ENCODE peak calls at places on chromosome 21, in nine cellular contexts. M is heart right ventricle, W is A549, I is mammary epithelial cell, V is fibroblast of villous mesenchyme, A is hepatocyte, X is GM06990, B is stomach, E is bronchial epithelial cell. H is an unnamed sample.

GRCh38 chr21:46098303-46099141 is 610 bp downstream of the COL6A2 start:
- DNase-seq in M (peak), E (no peak), W (no peak), X (no peak), V (peak), I (no peak), B (peak), A (peak), H (no peak)

GRCh38 chr21:39502631-39503030 is 50.9 kb downstream of the SH3BGR start:
- DNase-seq in I (no peak), W (no peak), B (no peak), V (no peak), X (no peak), M (no peak), E (no peak), A (no peak), H (no peak)

GRCh38 chr21:37153935-37154350 is 80.9 kb downstream of the TTC3 start:
- DNase-seq in B (peak), E (no peak), A (peak), W (no peak), V (peak), I (no peak), X (no peak), M (peak), H (no peak)

GRCh38 chr21:15483138-15483780 is 246.5 kb upstream of the USP25 start:
- DNase-seq in V (peak), W (peak), M (peak), B (peak), I (peak), E (peak), X (peak), A (peak), H (peak)

GRCh38 chr21:33267250-33267649 is 1.1 kb downstream of the IL10RB start:
- DNase-seq in V (no peak), I (no peak), M (no peak), X (no peak), A (no peak), E (no peak), B (no peak), W (no peak), H (no peak)

GRCh38 chr21:38756746-38757145 is 49.0 kb upstream of the ETS2 start:
- DNase-seq in X (no peak), I (peak), E (no peak), M (no peak), W (peak), V (peak), B (no peak), A (peak), H (peak)

GRCh38 chr21:45869121-45870007 is 112.2 kb upstream of the COL6A1 start:
- DNase-seq in M (no peak), V (peak), B (peak), E (no peak), W (no peak), A (no peak), I (no peak), X (no peak), H (no peak)

GRCh38 chr21:38912355-38912619 is 106.6 kb downstream of the ETS2 start:
- DNase-seq in A (no peak), E (no peak), I (no peak), M (no peak), X (no peak), W (no peak), B (no peak), V (no peak), H (no peak)

GRCh38 chr21:38361324-38361723 is 104.5 kb downstream of the KCNJ15 start:
- DNase-seq in I (no peak), B (no peak), M (no peak), E (no peak), W (no peak), V (no peak), A (no peak), X (no peak), H (no peak)

GRCh38 chr21:21559285-21560045 is 561.3 kb downstream of the NCAM2 start:
- DNase-seq in V (no peak), X (no peak), I (no peak), W (no peak), M (no peak), E (no peak), B (no peak), A (no peak), H (no peak)

GRCh38 chr21:33403128-33403785 is at the start of gene IFNGR2:
- DNase-seq in E (no peak), A (peak), W (no peak), X (peak), I (peak), V (no peak), M (peak), B (peak), H (no peak)

GRCh38 chr21:43778469-43779335 is 2.6 kb upstream of the CSTB start:
- DNase-seq in A (no peak), B (no peak), E (peak), X (no peak), V (peak), I (peak), M (no peak), W (no peak), H (no peak)

GRCh38 chr21:39441502-39442475 is 3.8 kb downstream of the LCA5L start:
- DNase-seq in I (peak), E (peak), W (peak), V (peak), M (no peak), X (no peak), A (peak), B (no peak), H (peak)

GRCh38 chr21:14480601-14481000 is 65.5 kb downstream of the SAMSN1 start:
- DNase-seq in B (no peak), I (peak), V (no peak), M (no peak), E (peak), W (no peak), A (no peak), X (peak), H (no peak)

GRCh38 chr21:15276243-15276642 is 211.4 kb upstream of the NRIP1 start:
- DNase-seq in M (no peak), V (no peak), X (no peak), W (no peak), A (no peak), I (no peak), E (no peak), B (no peak), H (no peak)

GRCh38 chr21:45932922-45933502 is 48.6 kb upstream of the COL6A1 start:
- DNase-seq in V (no peak), B (no peak), X (no peak), E (no peak), A (no peak), I (no peak), M (no peak), W (no peak), H (no peak)

GRCh38 chr21:46189213-46189958 is 5.1 kb upstream of the SPATC1L start:
- DNase-seq in E (peak), M (no peak), X (no peak), I (peak), B (no peak), A (peak), V (peak), W (no peak), H (no peak)

GRCh38 chr21:37425684-37426083 is 59.1 kb downstream of the DYRK1A start:
- DNase-seq in A (no peak), I (no peak), X (no peak), E (no peak), B (no peak), W (no peak), V (no peak), M (no peak), H (no peak)

GRCh38 chr21:16082038-16082816 is 352.4 kb downstream of the USP25 start:
- DNase-seq in E (peak), M (no peak), B (no peak), W (peak), A (peak), I (no peak), V (peak), X (no peak), H (no peak)

GRCh38 chr21:14989359-14989758 is 75.4 kb downstream of the NRIP1 start:
- DNase-seq in A (no peak), B (no peak), I (no peak), M (peak), X (no peak), W (no peak), V (peak), E (no peak), H (no peak)

GRCh38 chr21:39763282-39763970 is 18.4 kb downstream of the IGSF5 start:
- DNase-seq in X (no peak), B (no peak), V (no peak), I (no peak), W (no peak), E (no peak), M (no peak), A (no peak), H (no peak)

GRCh38 chr21:14086553-14086952 is 124.2 kb downstream of the LIPI start:
- DNase-seq in X (no peak), B (no peak), I (peak), E (no peak), W (no peak), A (no peak), V (no peak), M (no peak), H (no peak)

GRCh38 chr21:36127977-36128376 is 6.9 kb upstream of the CBR3 start:
- DNase-seq in E (no peak), A (no peak), X (no peak), V (no peak), M (no peak), W (no peak), B (no peak), I (no peak), H (no peak)

GRCh38 chr21:36754241-36754881 is 55.4 kb downstream of the SIM2 start:
- DNase-seq in B (no peak), W (no peak), I (no peak), E (no peak), M (no peak), X (no peak), A (no peak), V (no peak), H (no peak)

DNA sequence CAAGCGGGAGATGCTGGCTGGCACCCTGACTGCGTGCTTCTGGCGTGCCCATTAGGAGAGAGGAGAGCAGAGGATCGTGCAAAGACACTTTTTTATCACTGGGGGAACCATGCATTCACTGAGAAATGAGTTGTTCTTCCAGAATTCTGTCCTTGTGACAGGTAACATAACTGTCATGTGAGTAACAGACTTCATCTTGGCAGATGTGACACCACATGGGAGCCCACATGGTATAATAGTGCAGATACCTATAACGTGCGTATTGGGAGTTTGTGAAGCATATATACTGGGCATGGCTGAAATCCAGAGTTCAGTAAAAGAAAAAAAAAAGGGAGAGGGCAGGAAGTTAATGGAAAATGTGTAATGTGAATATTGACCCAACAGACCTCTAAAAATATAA is 159.6 kb upstream of the BACE2 start:
- DNase-seq in E (no peak), B (no peak), A (no peak), X (no peak), V (no peak), W (no peak), M (no peak), I (no peak), H (no peak)
- H3K4me3 ChIP-seq in E (no peak), B (no peak), A (no peak), X (no peak), V (no peak), W (no peak), M (no peak), I (no peak), H (no peak)

GRCh38 chr21:42734323-42734971 is 81.0 kb downstream of the PDE9A start:
- DNase-seq in M (no peak), X (no peak), V (no peak), I (no peak), W (peak), E (no peak), A (peak), B (no peak), H (no peak)

GRCh38 chr21:42736646-42737350 is 83.4 kb downstream of the PDE9A start:
- DNase-seq in V (no peak), A (no peak), M (no peak), B (no peak), E (no peak), X (no peak), I (no peak), W (no peak), H (no peak)

GRCh38 chr21:42733874-42734273 is 80.5 kb downstream of the PDE9A start:
- DNase-seq in I (no peak), X (no peak), V (no peak), W (no peak), M (no peak), E (no peak), B (no peak), A (no peak), H (no peak)

GRCh38 chr21:42735061-42735460 is 81.6 kb downstream of the PDE9A start:
- DNase-seq in A (no peak), W (no peak), M (no peak), X (no peak), I (no peak), B (no peak), V (no peak), E (no peak), H (no peak)

GRCh38 chr21:42735944-42736343 is 82.5 kb downstream of the PDE9A start:
- DNase-seq in X (no peak), W (no peak), B (no peak), I (no peak), M (no peak), E (no peak), V (no peak), A (no peak), H (no peak)
- TF ChIP-seq CTCF in X (no peak), W (no peak), B (no peak), I (no peak), M (no peak), E (no peak), V (no peak), A (no peak), H (no peak)

DNA sequence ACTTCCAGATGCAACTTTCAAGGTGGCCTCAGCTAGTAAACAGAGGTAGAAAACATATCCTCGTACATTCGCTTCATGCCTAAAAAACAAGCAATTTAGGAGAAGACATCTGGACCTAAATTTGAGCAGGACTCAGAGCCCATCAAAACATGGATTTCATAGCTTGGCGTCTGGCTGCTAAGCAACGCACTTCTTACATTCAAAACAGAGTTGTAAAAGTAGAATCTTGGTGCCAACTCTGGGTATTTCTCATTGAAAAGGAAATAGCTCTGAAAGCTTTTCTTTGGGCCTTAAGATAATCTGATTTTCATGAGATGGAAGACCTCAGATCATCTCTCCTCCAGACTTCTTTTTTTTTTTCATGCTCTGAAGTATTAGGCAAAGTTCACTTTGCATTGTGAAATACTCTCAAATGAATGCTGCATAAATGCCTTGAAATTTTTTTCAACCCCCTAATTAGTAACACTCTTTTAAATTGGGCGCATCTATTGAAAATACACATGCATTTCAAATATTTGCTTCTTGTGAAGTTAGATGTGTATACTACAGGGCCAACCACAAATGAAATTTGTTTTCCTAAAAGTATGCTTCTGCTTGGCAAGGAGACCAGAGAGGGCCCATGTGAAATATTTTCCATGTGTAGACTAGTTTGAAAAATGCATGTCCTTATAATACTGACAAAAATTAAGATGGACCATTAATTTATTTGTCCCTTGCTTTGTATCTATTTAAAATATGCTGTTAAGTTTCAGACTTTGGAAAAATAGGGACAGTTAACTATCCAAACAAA is 4.2 kb downstream of the ADAMTS5 start:
- DNase-seq in W (no peak), V (peak), A (no peak), E (no peak), M (no peak), B (no peak), X (no peak), I (no peak), H (no peak)
- H3K4me3 ChIP-seq in W (no peak), V (peak), A (no peak), E (no peak), M (peak), B (no peak), X (no peak), I (no peak), H (no peak)

GRCh38 chr21:44818636-44819011 is 762 bp upstream of the SUMO3 start:
- DNase-seq in E (no peak), X (no peak), I (no peak), V (no peak), B (no peak), A (no peak), W (no peak), M (no peak), H (no peak)
- TF ChIP-seq CTCF in E (no peak), X (no peak), I (no peak), V (no peak), B (no peak), A (no peak), W (no peak), M (no peak), H (no peak)

DNA sequence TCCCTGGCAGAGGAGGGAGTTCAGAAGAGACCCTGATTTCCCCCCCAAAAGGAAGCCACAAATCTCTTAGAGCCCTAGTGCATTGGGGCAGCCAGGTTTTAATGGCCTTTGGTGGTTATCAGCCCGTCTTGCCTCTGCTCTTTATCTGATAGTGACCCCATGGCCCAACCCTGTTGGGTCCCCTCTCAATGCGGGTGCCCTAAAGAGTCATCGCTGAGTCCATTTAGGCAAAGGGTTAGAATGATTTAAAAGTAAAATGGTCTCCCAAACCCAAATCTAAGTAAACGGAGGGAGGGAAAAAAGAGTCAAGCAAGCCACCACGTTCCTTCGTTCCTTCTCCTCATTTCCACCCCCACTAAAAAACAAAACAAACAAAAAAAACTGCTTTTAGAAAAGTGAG is 164.0 kb downstream of the RUNX1 start:
- DNase-seq in V (peak), A (no peak), E (no peak), M (no peak), W (no peak), I (no peak), X (no peak), B (no peak), H (no peak)
- H3K4me3 ChIP-seq in V (peak), A (peak), E (peak), M (peak), W (peak), I (peak), X (no peak), B (peak), H (peak)

GRCh38 chr21:42412636-42412933 is 8.9 kb downstream of the UBASH3A start:
- DNase-seq in W (no peak), B (no peak), A (no peak), X (no peak), I (no peak), M (no peak), E (no peak), V (no peak), H (no peak)

GRCh38 chr21:42411891-42412635 is 8.4 kb downstream of the UBASH3A start:
- DNase-seq in B (no peak), E (peak), I (peak), X (no peak), M (no peak), A (no peak), W (peak), V (no peak), H (no peak)

GRCh38 chr21:42413093-42413492 is 9.4 kb downstream of the UBASH3A start:
- DNase-seq in E (no peak), B (no peak), M (no peak), W (no peak), A (no peak), I (no peak), V (no peak), X (no peak), H (no peak)

GRCh38 chr21:42409366-42409765 is 5.7 kb downstream of the UBASH3A start:
- DNase-seq in M (no peak), B (no peak), W (no peak), E (no peak), I (no peak), A (no peak), V (no peak), X (no peak), H (no peak)

DNA sequence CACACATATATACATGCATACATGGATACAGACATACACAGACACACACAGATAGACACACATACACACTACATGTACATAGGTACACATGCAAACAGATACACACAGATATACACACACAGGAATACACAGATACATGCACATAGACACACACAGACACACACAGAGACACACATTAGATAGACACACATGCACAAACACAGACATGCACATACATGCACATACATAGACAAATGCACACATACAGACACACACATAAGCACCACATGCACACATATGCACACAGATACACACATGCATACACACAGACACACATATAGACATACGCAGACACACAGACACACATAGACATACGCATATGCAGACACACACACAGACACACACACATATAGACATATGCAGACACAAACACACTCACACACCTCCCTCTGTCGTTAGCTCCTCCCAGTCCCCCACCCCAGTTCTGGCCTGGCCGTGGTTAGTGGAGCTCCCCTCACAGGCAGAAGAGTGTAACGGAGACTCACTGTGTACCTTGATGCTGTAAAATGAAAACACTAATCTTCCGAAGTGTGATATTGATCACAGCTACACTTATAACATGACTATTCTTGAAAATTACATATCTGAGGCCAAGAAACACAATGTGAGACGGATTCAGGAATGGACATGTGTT is 7.6 kb downstream of the UBASH3A start:
- DNase-seq in V (no peak), X (no peak), M (no peak), A (no peak), B (no peak), E (peak), I (no peak), W (peak), H (no peak)
- TF ChIP-seq CTCF in V (no peak), X (no peak), M (no peak), A (no peak), B (no peak), E (peak), I (no peak), W (peak), H (no peak)

GRCh38 chr21:44817506-44817880 is 369 bp downstream of the SUMO3 start:
- DNase-seq in B (peak), W (peak), I (peak), A (peak), M (peak), E (peak), V (peak), X (peak), H (peak)
- H3K4me3 ChIP-seq in B (peak), W (peak), I (peak), A (peak), M (peak), E (peak), V (peak), X (peak), H (peak)

GRCh38 chr21:24076179-24076578 is 1531.1 kb downstream of the MRPL39 start:
- DNase-seq in X (no peak), A (no peak), E (no peak), M (no peak), I (no peak), B (no peak), V (no peak), W (no peak), H (no peak)
- TF ChIP-seq CTCF in X (no peak), A (no peak), E (no peak), M (no peak), I (no peak), B (no peak), V (no peak), W (no peak), H (no peak)